ENCODE peak calls at places on chromosomes 4 and X, in eight cellular contexts. C is sciatic nerve; I is CD8-positive, alpha-beta memory T cell; W is A549; D is activated CD8-positive, alpha-beta memory T cell treated with anti-CD3 and anti-CD28 coated beads, Interleukin-2, amount 50 U/mL, for 4 hours; P is CD4-positive, CD25-positive, alpha-beta regulatory T cell; Y is GM10248; E is RKO. N is an unnamed sample.

GRCh38 chr4:113394730-113395530 is 345.5 kb downstream of the ANK2 start:
- DNase-seq in C (no peak), I (peak; percentile 30), W (peak; percentile 24), D (peak; percentile 32), P (peak; percentile 73), Y (peak; percentile 58), E (peak; percentile 85), N (peak; percentile 74)

GRCh38 chr4:54120517-54120916 is 20.6 kb downstream of the GSX2 start:
- DNase-seq in C (no peak), I (no peak), W (no peak), D (no peak), P (no peak), Y (no peak), E (no peak), N (no peak)

GRCh38 chrX:9566150-9566621 is 101.3 kb downstream of the TBL1X start:
- DNase-seq in C (peak; percentile 67), I (no peak), W (peak; percentile 41), D (no peak), P (no peak), Y (no peak), E (peak; percentile 65), N (no peak)

GRCh38 chr4:91222019-91222418 is 1081.7 kb upstream of the GRID2 start:
- DNase-seq in C (no peak), I (no peak), W (no peak), D (no peak), P (no peak), Y (no peak), E (no peak), N (no peak)

GRCh38 chr4:118034061-118034785 is at the start of gene NDST3:
- DNase-seq in C (peak; percentile 60), I (no peak), W (peak; percentile 44), D (no peak), P (no peak), Y (peak; percentile 23), E (no peak), N (peak; percentile 57)

GRCh38 chr4:67006791-67007190 is 538.5 kb downstream of the CENPC start:
- DNase-seq in C (no peak), I (no peak), W (no peak), D (no peak), P (no peak), Y (no peak), E (no peak), N (no peak)

GRCh38 chr4:5037553-5038551 is 13.4 kb upstream of the STK32B start:
- DNase-seq in C (no peak), I (no peak), W (peak; percentile 47), D (no peak), P (no peak), Y (no peak), E (peak; percentile 45), N (no peak)

GRCh38 chr4:5125326-5125725 is 74.0 kb downstream of the STK32B start:
- DNase-seq in C (no peak), I (no peak), W (no peak), D (no peak), P (no peak), Y (no peak), E (no peak), N (no peak)

GRCh38 chrX:65601530-65602281 is 65.7 kb upstream of the MSN start:
- DNase-seq in C (peak; percentile 87), I (peak; percentile 34), W (no peak), D (peak; percentile 43), P (peak; percentile 27), Y (no peak), E (no peak), N (no peak)

GRCh38 chr4:152988721-152989553 is 52.8 kb downstream of the FHDC1 start:
- DNase-seq in C (no peak), I (no peak), W (no peak), D (no peak), P (no peak), Y (no peak), E (no peak), N (no peak)

GRCh38 chr4:80592950-80593349 is 257.4 kb downstream of the CFAP299 start:
- DNase-seq in C (no peak), I (no peak), W (no peak), D (no peak), P (no peak), Y (peak; percentile 11), E (peak; percentile 22), N (no peak)

GRCh38 chr4:155179216-155179615 is 29.2 kb upstream of the NPY2R start:
- DNase-seq in C (no peak), I (no peak), W (no peak), D (no peak), P (no peak), Y (no peak), E (no peak), N (no peak)

GRCh38 chrX:37686348-37686736 is 751 bp downstream of the XK start:
- DNase-seq in C (no peak), I (no peak), W (no peak), D (no peak), P (no peak), Y (no peak), E (peak; percentile 9), N (no peak)

GRCh38 chr4:147076179-147076578 is 130.5 kb upstream of the TTC29 start:
- DNase-seq in C (no peak), I (no peak), W (no peak), D (no peak), P (no peak), Y (no peak), E (no peak), N (no peak)

GRCh38 chrX:109826954-109827708 is 94.1 kb upstream of the ACSL4 start:
- DNase-seq in C (no peak), I (no peak), W (peak; percentile 21), D (no peak), P (no peak), Y (no peak), E (peak; percentile 22), N (peak; percentile 35)

GRCh38 chr4:89708903-89709361 is 128.0 kb downstream of the SNCA start:
- DNase-seq in C (no peak), I (no peak), W (no peak), D (no peak), P (no peak), Y (no peak), E (no peak), N (no peak)

GRCh38 chr4:86927843-86928395 is 6.9 kb upstream of the AFF1 start:
- DNase-seq in C (no peak), I (no peak), W (peak; percentile 71), D (no peak), P (no peak), Y (no peak), E (peak; percentile 70), N (no peak)

GRCh38 chr4:73723029-73723428 is 17.3 kb upstream of the CXCL8 start:
- DNase-seq in C (no peak), I (no peak), W (no peak), D (no peak), P (no peak), Y (no peak), E (no peak), N (no peak)

GRCh38 chr4:6799091-6799490 is 16.6 kb downstream of the KIAA0232 start:
- DNase-seq in C (no peak), I (no peak), W (no peak), D (no peak), P (no peak), Y (no peak), E (no peak), N (no peak)

GRCh38 chr4:6221296-6221850 is 21.0 kb upstream of the JAKMIP1 start:
- DNase-seq in C (peak; percentile 3), I (no peak), W (no peak), D (no peak), P (no peak), Y (no peak), E (no peak), N (no peak)

GRCh38 chr4:153119626-153120025 is 84.6 kb upstream of the TRIM2 start:
- DNase-seq in C (no peak), I (no peak), W (no peak), D (no peak), P (no peak), Y (no peak), E (no peak), N (no peak)

GRCh38 chr4:168797176-168797575 is 212.9 kb downstream of the CBR4 start:
- DNase-seq in C (no peak), I (no peak), W (no peak), D (no peak), P (no peak), Y (no peak), E (peak; percentile 45), N (no peak)

GRCh38 chr4:161003418-161004057 is 1160.3 kb downstream of the FSTL5 start:
- DNase-seq in C (peak; percentile 27), I (no peak), W (no peak), D (no peak), P (no peak), Y (no peak), E (no peak), N (no peak)